ENCODE peak calls at places on chromosomes 3 and 15, in eight cellular contexts. L, W, E, P, O, Q, Z and G are unnamed samples.

GRCh38 chr3:186953011-186953487 is 22.7 kb downstream of the ST6GAL1 start:
- DNase-seq in Z (no peak), O (no peak), E (peak; percentile 50), Q (no peak), P (peak; percentile 83), W (no peak), L (no peak), G (no peak)

GRCh38 chr15:67125589-67126502 is 60.4 kb downstream of the SMAD3 start:
- DNase-seq in E (peak; percentile 98), P (peak; percentile 88), Q (peak; percentile 96), Z (no peak), L (no peak), W (peak; percentile 98), O (peak; percentile 68), G (peak; percentile 89)

GRCh38 chr3:129836381-129837056 is 57.0 kb downstream of the TMCC1 start:
- DNase-seq in E (no peak), P (no peak), O (no peak), W (no peak), Q (no peak), Z (no peak), L (no peak), G (no peak)

GRCh38 chr3:170745211-170745718 is 124.7 kb downstream of the RPL22L1 start:
- DNase-seq in O (no peak), Z (no peak), P (no peak), W (no peak), E (peak; percentile 53), L (no peak), Q (no peak), G (no peak)

GRCh38 chr15:89665449-89666146 is 10.3 kb upstream of the KIF7 start:
- DNase-seq in E (peak; percentile 49), O (peak; percentile 74), L (peak; percentile 63), W (no peak), P (peak; percentile 64), Z (peak; percentile 73), Q (no peak), G (no peak)

GRCh38 chr3:159978353-159978752 is 10.3 kb upstream of the IL12A start:
- DNase-seq in L (peak; percentile 42), Z (no peak), P (no peak), O (peak; percentile 65), E (peak; percentile 5), Q (no peak), W (no peak), G (no peak)

GRCh38 chr3:119356646-119357045 is 62.5 kb downstream of the ARHGAP31 start:
- DNase-seq in Q (no peak), E (no peak), P (no peak), Z (no peak), L (no peak), W (no peak), O (no peak), G (no peak)

GRCh38 chr3:45497963-45498362 is 96.6 kb upstream of the LIMD1 start:
- DNase-seq in E (peak; percentile 36), Z (no peak), P (no peak), O (no peak), L (no peak), W (no peak), Q (no peak), G (no peak)

GRCh38 chr15:91268510-91268909 is 168.5 kb downstream of the SV2B start:
- DNase-seq in Q (no peak), Z (no peak), O (no peak), W (no peak), L (no peak), P (peak; percentile 46), E (no peak), G (no peak)

GRCh38 chr3:63441262-63441661 is 163.2 kb downstream of the SYNPR start:
- DNase-seq in W (no peak), Q (no peak), L (no peak), Z (no peak), O (peak; percentile 21), P (no peak), E (no peak), G (no peak)

GRCh38 chr3:122572940-122573412 is 4.5 kb upstream of the PARP15 start:
- DNase-seq in E (peak; percentile 30), P (peak; percentile 93), W (no peak), Q (no peak), L (no peak), O (peak; percentile 23), Z (peak; percentile 58), G (no peak)

GRCh38 chr15:99157456-99157855 is 52.6 kb downstream of the SYNM start:
- DNase-seq in L (no peak), Q (no peak), E (no peak), Z (no peak), O (no peak), W (no peak), P (no peak), G (no peak)

GRCh38 chr3:57446318-57446841 is 97.8 kb downstream of the DNAH12 start:
- DNase-seq in Z (no peak), E (peak; percentile 73), W (no peak), O (peak; percentile 25), Q (peak; percentile 42), L (no peak), P (no peak), G (no peak)

GRCh38 chr3:73827658-73828313 is 203.0 kb upstream of the PDZRN3 start:
- DNase-seq in W (no peak), E (no peak), O (peak; percentile 56), P (no peak), L (peak; percentile 22), Q (no peak), Z (no peak), G (no peak)

GRCh38 chr15:79332824-79333510 is 22.1 kb downstream of the TMED3 start:
- DNase-seq in E (no peak), P (no peak), W (no peak), O (peak; percentile 9), L (no peak), Q (no peak), Z (no peak), G (no peak)

GRCh38 chr3:46537316-46537715 is 28.8 kb downstream of the LRRC2 start:
- DNase-seq in Q (no peak), L (no peak), Z (no peak), W (no peak), O (no peak), E (no peak), P (no peak), G (no peak)

GRCh38 chr3:65776494-65776893 is 262.2 kb downstream of the MAGI1 start:
- DNase-seq in E (no peak), P (no peak), Q (peak; percentile 78), W (peak; percentile 7), Z (no peak), O (no peak), L (no peak), G (no peak)

GRCh38 chr15:23628612-23629233 is 18.9 kb downstream of the MAGEL2 start:
- DNase-seq in W (no peak), P (no peak), O (no peak), L (no peak), Q (no peak), E (no peak), Z (no peak), G (no peak)

GRCh38 chr15:23629234-23629805 is 18.3 kb downstream of the MAGEL2 start:
- DNase-seq in Z (no peak), O (peak; percentile 31), W (no peak), E (no peak), L (no peak), P (peak; percentile 20), Q (no peak), G (no peak)
- TF ChIP-seq CTCF in Z (peak; percentile 32), O (peak; percentile 55), W (peak; percentile 54), E (peak; percentile 48), L (no peak), P (peak; percentile 59), Q (peak; percentile 27), G (peak; percentile 44)

DNA sequence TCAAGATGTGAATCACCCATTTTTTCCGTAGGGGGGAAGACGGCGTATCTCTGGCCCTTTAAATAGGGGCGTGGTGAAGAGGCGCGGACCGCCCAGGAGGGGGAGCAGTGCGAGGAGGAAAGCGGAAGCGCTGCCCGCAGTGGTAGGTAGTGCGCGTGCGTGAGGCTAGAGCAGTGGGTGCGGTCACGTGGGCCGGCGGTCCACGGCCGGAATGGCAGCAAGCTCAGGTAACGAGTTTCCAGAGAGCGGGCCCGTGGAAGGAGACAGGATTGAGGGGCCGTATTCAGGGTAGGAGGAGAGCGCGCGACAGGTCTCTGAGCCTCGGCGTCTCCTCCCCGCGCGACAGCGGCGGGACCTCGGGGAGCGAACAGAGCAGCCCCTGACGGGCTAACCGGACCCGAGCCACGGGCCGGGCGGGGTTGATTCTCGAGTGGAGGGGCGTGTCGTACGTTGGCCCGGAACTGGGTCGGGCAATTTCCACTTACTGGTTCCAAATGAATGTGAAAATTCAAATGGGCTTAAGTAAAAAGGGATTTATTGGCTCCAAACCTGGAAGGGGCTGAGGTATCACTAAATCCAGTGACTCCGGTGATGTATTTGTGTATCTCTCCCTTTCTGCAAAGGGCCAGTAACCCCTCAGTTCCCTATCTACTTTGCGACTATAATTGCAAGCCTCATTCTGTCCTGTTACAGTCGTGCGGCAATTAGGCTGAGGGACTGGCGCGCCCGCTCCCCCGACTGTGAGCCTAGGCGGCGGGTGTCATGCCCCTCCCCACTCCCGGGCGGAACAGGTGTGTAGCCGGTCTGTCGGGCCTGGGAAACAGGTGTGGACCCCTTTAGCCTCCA is at the start of gene VPS8:
- DNase-seq in Z (peak; percentile 98), P (peak; percentile 95), Q (peak; percentile 87), E (peak; percentile 95), W (peak; percentile 91), L (peak; percentile 97), O (peak; percentile 99), G (peak; percentile 98)
- TF ChIP-seq CTCF in Z (peak; percentile 59), P (no peak), Q (peak; percentile 48), E (peak; percentile 54), W (peak; percentile 52), L (peak; percentile 63), O (peak; percentile 54), G (peak; percentile 77)

GRCh38 chr3:71069797-71070196 is 513.7 kb downstream of the FOXP1 start:
- DNase-seq in Q (no peak), O (peak; percentile 42), P (peak; percentile 68), E (no peak), Z (peak; percentile 63), L (peak; percentile 76), W (no peak), G (no peak)
- TF ChIP-seq CTCF in Q (peak; percentile 36), O (peak; percentile 46), P (peak; percentile 44), E (peak; percentile 36), Z (peak; percentile 65), L (peak; percentile 45), W (peak; percentile 35), G (peak; percentile 58)

DNA sequence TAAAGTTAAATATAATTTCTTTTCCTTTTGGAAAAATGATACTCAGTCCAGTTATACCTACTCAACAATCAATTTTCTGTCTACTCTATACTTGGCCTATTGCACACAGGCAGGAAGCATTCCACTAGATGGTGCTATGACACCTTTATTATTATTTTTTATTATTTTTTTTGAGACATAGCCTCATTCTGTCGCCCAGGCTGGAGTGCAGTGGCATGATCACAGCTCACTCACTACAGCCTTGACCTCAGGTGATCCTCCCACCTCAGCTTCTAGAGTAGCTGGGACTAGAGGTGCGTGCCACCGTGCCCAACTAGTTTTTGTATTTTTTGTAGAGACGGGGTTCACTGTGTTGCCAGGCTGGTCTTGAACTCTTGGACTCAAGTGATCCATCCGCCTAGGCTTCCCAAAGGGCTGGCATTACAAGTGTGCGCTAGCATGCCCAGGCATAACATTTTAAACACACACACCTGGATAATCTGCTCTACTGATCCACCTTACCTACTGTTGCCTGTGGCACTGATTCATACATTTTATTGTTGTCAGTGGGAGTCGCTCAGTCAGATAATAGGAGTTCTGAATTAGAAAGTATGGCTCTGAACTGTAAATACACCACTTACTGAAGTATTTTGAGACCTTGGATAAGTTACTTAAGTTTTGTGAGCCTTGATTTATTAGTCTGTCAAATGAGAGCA is 56.2 kb downstream of the EIF3J start:
- DNase-seq in Q (no peak), O (no peak), Z (no peak), E (peak; percentile 28), W (no peak), L (no peak), P (peak; percentile 15), G (no peak)
- TF ChIP-seq CTCF in Q (peak; percentile 33), O (peak; percentile 49), Z (peak; percentile 45), E (peak; percentile 63), W (peak; percentile 57), L (peak; percentile 18), P (peak; percentile 39), G (peak; percentile 55)